ENCODE peak calls at places on chromosomes 4 and X, in six cellular contexts. M, O, T, X, E and P are unnamed samples.

GRCh38 chr4:20196476-20196875 is 55.2 kb upstream of the SLIT2 start:
- DNase-seq in M (no peak), T (no peak), O (no peak), X (no peak), E (no peak), P (no peak)

GRCh38 chr4:124535004-124535403 is 177.5 kb downstream of the ANKRD50 start:
- DNase-seq in X (no peak), E (no peak), T (no peak), M (no peak), O (no peak), P (no peak)

GRCh38 chr4:167524091-167524490 is 289.8 kb upstream of the SPOCK3 start:
- DNase-seq in T (no peak), O (no peak), X (no peak), E (no peak), M (no peak), P (no peak)

GRCh38 chr4:72513227-72513626 is 55.8 kb downstream of the ADAMTS3 start:
- DNase-seq in M (no peak), X (no peak), T (no peak), O (no peak), E (no peak), P (no peak)

GRCh38 chr4:2583517-2583916 is 47.1 kb downstream of the FAM193A start:
- DNase-seq in E (peak; percentile 36), X (no peak), O (no peak), T (no peak), M (no peak), P (no peak)

GRCh38 chr4:8836664-8837171 is 34.9 kb downstream of the HMX1 start:
- DNase-seq in T (peak; percentile 1), O (peak; percentile 4), M (peak; percentile 53), E (no peak), X (no peak), P (no peak)

GRCh38 chr4:5746829-5747745 is 36.1 kb downstream of the EVC start:
- DNase-seq in E (no peak), X (no peak), M (peak; percentile 68), O (no peak), T (no peak), P (peak; percentile 48)

GRCh38 chr4:20684852-20685763 is 15.2 kb upstream of the PACRGL start:
- DNase-seq in O (no peak), T (no peak), E (no peak), X (no peak), M (no peak), P (no peak)

GRCh38 chr4:26377352-26378311 is 56.8 kb downstream of the RBPJ start:
- DNase-seq in X (no peak), M (no peak), T (no peak), E (no peak), O (no peak), P (no peak)

GRCh38 chr4:7771541-7772507 is 167.8 kb downstream of the AFAP1 start:
- DNase-seq in T (no peak), E (no peak), M (no peak), X (no peak), O (no peak), P (no peak)

GRCh38 chr4:22062676-22063075 is 114.1 kb upstream of the KCNIP4 start:
- DNase-seq in E (no peak), X (no peak), O (no peak), M (no peak), T (no peak), P (no peak)

GRCh38 chr4:992297-993110 is 700 bp downstream of the SLC26A1 start:
- DNase-seq in M (no peak), X (peak; percentile 69), E (no peak), T (peak; percentile 85), O (no peak), P (no peak)

GRCh38 chr4:137587796-137588195 is 55.5 kb upstream of the PCDH18 start:
- DNase-seq in M (no peak), E (no peak), O (no peak), X (no peak), T (no peak), P (no peak)

GRCh38 chr4:158588777-158589176 is 67.1 kb downstream of the RXFP1 start:
- DNase-seq in O (no peak), X (no peak), T (no peak), M (no peak), E (no peak), P (no peak)

GRCh38 chr4:14294611-14295010 is 667.1 kb upstream of the BOD1L1 start:
- DNase-seq in X (no peak), E (no peak), M (no peak), T (no peak), O (no peak), P (no peak)

GRCh38 chr4:69092190-69092589 is 4.1 kb upstream of the UGT2B7 start:
- DNase-seq in T (no peak), X (no peak), E (no peak), O (no peak), M (no peak), P (no peak)

GRCh38 chr4:96993528-96993927 is 1149.7 kb downstream of the STPG2 start:
- DNase-seq in T (no peak), X (no peak), O (no peak), M (no peak), E (no peak), P (no peak)

GRCh38 chr4:39369301-39369700 is 3.1 kb upstream of the RFC1 start:
- DNase-seq in E (no peak), X (no peak), O (no peak), M (no peak), T (no peak), P (no peak)

GRCh38 chr4:39365360-39365759 is 802 bp downstream of the RFC1 start:
- DNase-seq in X (no peak), T (no peak), M (no peak), O (no peak), E (no peak), P (no peak)

GRCh38 chr4:39367166-39367565 is 1.0 kb upstream of the RFC1 start:
- DNase-seq in O (no peak), X (no peak), M (no peak), T (no peak), E (no peak), P (no peak)

GRCh38 chr4:39363773-39364393 is 2.3 kb downstream of the RFC1 start:
- DNase-seq in T (no peak), X (no peak), O (no peak), M (no peak), E (no peak), P (no peak)

GRCh38 chr4:39365931-39366771 is at the start of gene RFC1:
- DNase-seq in E (peak; percentile 89), T (peak; percentile 95), X (peak; percentile 85), O (peak; percentile 86), M (peak; percentile 97), P (peak; percentile 99)
- TF ChIP-seq POLR2A in E (peak; percentile 53), T (peak; percentile 81), X (no peak), O (no peak), M (peak; percentile 43), P (no peak)

DNA sequence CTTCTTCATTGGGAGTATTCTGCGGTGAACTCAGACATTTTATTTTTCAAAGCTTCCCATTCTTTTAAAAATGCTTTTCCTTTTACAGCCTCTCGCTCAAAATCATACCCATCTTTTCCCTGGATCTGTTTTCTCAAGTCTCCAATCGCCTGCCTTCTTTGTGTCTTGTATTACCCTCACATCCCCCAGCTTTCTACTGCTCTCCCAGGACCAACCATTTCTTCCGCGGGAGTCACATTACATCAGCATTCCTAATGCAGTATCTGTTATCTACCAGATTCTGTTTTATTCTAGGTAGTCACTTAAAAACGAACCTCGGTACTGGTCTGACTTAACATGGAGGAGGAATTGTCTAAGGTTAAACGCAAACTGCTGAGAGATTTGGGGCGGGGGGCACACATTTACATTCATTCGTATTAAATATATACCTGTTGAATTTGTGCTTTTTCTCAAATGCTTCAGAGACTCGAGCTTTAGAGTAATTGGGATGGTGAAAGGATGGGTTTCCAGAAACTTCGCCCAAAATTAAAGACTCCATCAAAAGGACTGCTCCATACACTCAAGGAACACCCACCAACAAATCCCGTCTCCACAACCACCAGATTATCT is 493 bp upstream of the UCHL1 start:
- DNase-seq in T (no peak), O (no peak), X (no peak), M (no peak), E (no peak), P (no peak)
- H3K4me3 ChIP-seq in T (no peak overlapping the region), O (peak overlapping the region; percentile 10), X (peak overlapping the region; percentile 70), M (peak overlapping the region; percentile 59), E (peak overlapping the region; percentile 38), P (no peak overlapping the region)

GRCh38 chrX:50204364-50204899 is at the start of gene CCNB3:
- DNase-seq in E (peak; percentile 33), T (peak; percentile 74), X (peak; percentile 33), O (peak; percentile 59), M (peak; percentile 83), P (peak; percentile 33)
- TF ChIP-seq POLR2A in E (no peak), T (peak; percentile 68), X (no peak), O (no peak), M (no peak), P (no peak)

GRCh38 chr4:154740462-154740861 is 3.3 kb upstream of the LRAT start:
- DNase-seq in T (no peak), O (no peak), E (no peak), M (no peak), X (no peak), P (no peak)

GRCh38 chr4:154743683-154744340 is at the start of gene LRAT:
- DNase-seq in T (peak; percentile 81), M (peak; percentile 79), E (peak; percentile 59), O (no peak), X (peak; percentile 53), P (no peak)

GRCh38 chr4:154741131-154741530 is 2.7 kb upstream of the LRAT start:
- DNase-seq in X (no peak), M (no peak), T (no peak), E (no peak), O (no peak), P (no peak)

GRCh38 chr4:154744341-154744948 is 645 bp downstream of the LRAT start:
- DNase-seq in O (no peak), E (no peak), T (peak; percentile 18), M (no peak), X (no peak), P (no peak)

GRCh38 chr4:154741877-154742851 is 1.6 kb upstream of the LRAT start:
- DNase-seq in E (no peak), M (no peak), O (no peak), X (no peak), T (no peak), P (no peak)
- H3K4me3 ChIP-seq in E (no peak overlapping the region), M (peak overlapping the region; percentile 60), O (no peak overlapping the region), X (peak overlapping the region; percentile 69), T (no peak overlapping the region), P (no peak overlapping the region)

GRCh38 chrX:111447298-111447697 is 35.3 kb upstream of the DCX start:
- DNase-seq in O (no peak), M (no peak), T (peak; percentile 9), E (no peak), X (no peak), P (no peak)

GRCh38 chrX:111444881-111445280 is 32.9 kb upstream of the DCX start:
- DNase-seq in T (no peak), O (no peak), M (no peak), E (no peak), X (no peak), P (no peak)

GRCh38 chrX:111445485-111445884 is 33.5 kb upstream of the DCX start:
- DNase-seq in O (no peak), E (no peak), T (no peak), X (no peak), M (no peak), P (no peak)

GRCh38 chrX:111442791-111443190 is 30.8 kb upstream of the DCX start:
- DNase-seq in M (no peak), T (no peak), O (no peak), X (no peak), E (no peak), P (no peak)
- TF ChIP-seq POLR2A in M (no peak), T (no peak), O (no peak), X (no peak), E (no peak), P (no peak)